ENCODE peak calls at places on chromosome 22, in six cellular contexts. One of them, this sample, is unnamed.

GRCh38 chr22:37930270-37930951 is 23.0 kb downstream of the C22orf23 start:
- DNase-seq in NCI-H1417: no peak
- DNase-seq in EH: peak
- DNase-seq in hippocampal formation: no peak
- DNase-seq in stimulated activated CD4-positive, alpha-beta T cell treated with anti-CD3 and anti-CD28 coated beads, Interleukin-2, amount 100 ng/mL, for 48 hours: no peak
- DNase-seq in thoracic aorta: no peak
- DNase-seq in this sample: no peak

GRCh38 chr22:42001127-42001526 is 2.5 kb downstream of the WBP2NL start:
- DNase-seq in hippocampal formation: no peak
- DNase-seq in NCI-H1417: no peak
- DNase-seq in stimulated activated CD4-positive, alpha-beta T cell treated with anti-CD3 and anti-CD28 coated beads, Interleukin-2, amount 100 ng/mL, for 48 hours: no peak
- DNase-seq in thoracic aorta: no peak
- DNase-seq in EH: no peak
- DNase-seq in this sample: no peak

GRCh38 chr22:32653823-32654222 is 147.7 kb upstream of the TIMP3 start:
- DNase-seq in hippocampal formation: no peak
- DNase-seq in stimulated activated CD4-positive, alpha-beta T cell treated with anti-CD3 and anti-CD28 coated beads, Interleukin-2, amount 100 ng/mL, for 48 hours: no peak
- DNase-seq in thoracic aorta: no peak
- DNase-seq in NCI-H1417: no peak
- DNase-seq in EH: no peak
- DNase-seq in this sample: no peak

GRCh38 chr22:24134090-24134846 is 47.0 kb upstream of the SUSD2 start:
- DNase-seq in thoracic aorta: no peak
- DNase-seq in NCI-H1417: no peak
- DNase-seq in hippocampal formation: peak
- DNase-seq in stimulated activated CD4-positive, alpha-beta T cell treated with anti-CD3 and anti-CD28 coated beads, Interleukin-2, amount 100 ng/mL, for 48 hours: peak
- DNase-seq in EH: no peak
- DNase-seq in this sample: peak

GRCh38 chr22:45905924-45906865 is 70.8 kb downstream of the WNT7B start:
- DNase-seq in thoracic aorta: peak
- DNase-seq in EH: peak
- DNase-seq in NCI-H1417: no peak
- DNase-seq in hippocampal formation: no peak
- DNase-seq in stimulated activated CD4-positive, alpha-beta T cell treated with anti-CD3 and anti-CD28 coated beads, Interleukin-2, amount 100 ng/mL, for 48 hours: no peak
- DNase-seq in this sample: no peak

GRCh38 chr22:17536269-17536668 is 27.0 kb upstream of the SLC25A18 start:
- DNase-seq in stimulated activated CD4-positive, alpha-beta T cell treated with anti-CD3 and anti-CD28 coated beads, Interleukin-2, amount 100 ng/mL, for 48 hours: no peak
- DNase-seq in hippocampal formation: peak
- DNase-seq in EH: peak
- DNase-seq in NCI-H1417: no peak
- DNase-seq in thoracic aorta: peak
- DNase-seq in this sample: no peak

GRCh38 chr22:47605886-47606285 is 843.4 kb downstream of the TBC1D22A start:
- DNase-seq in NCI-H1417: no peak
- DNase-seq in EH: no peak
- DNase-seq in stimulated activated CD4-positive, alpha-beta T cell treated with anti-CD3 and anti-CD28 coated beads, Interleukin-2, amount 100 ng/mL, for 48 hours: no peak
- DNase-seq in thoracic aorta: no peak
- DNase-seq in hippocampal formation: no peak
- DNase-seq in this sample: no peak

GRCh38 chr22:37492428-37493344 is 6.5 kb upstream of the MFNG start:
- DNase-seq in stimulated activated CD4-positive, alpha-beta T cell treated with anti-CD3 and anti-CD28 coated beads, Interleukin-2, amount 100 ng/mL, for 48 hours: peak
- DNase-seq in hippocampal formation: no peak
- DNase-seq in thoracic aorta: no peak
- DNase-seq in EH: peak
- DNase-seq in NCI-H1417: no peak
- DNase-seq in this sample: peak

GRCh38 chr22:35997438-35997837 is 31.2 kb downstream of the RBFOX2 start:
- DNase-seq in thoracic aorta: no peak
- DNase-seq in stimulated activated CD4-positive, alpha-beta T cell treated with anti-CD3 and anti-CD28 coated beads, Interleukin-2, amount 100 ng/mL, for 48 hours: no peak
- DNase-seq in hippocampal formation: no peak
- DNase-seq in NCI-H1417: no peak
- DNase-seq in EH: peak
- DNase-seq in this sample: no peak

GRCh38 chr22:30883586-30884145 is 84.9 kb downstream of the MORC2 start:
- DNase-seq in stimulated activated CD4-positive, alpha-beta T cell treated with anti-CD3 and anti-CD28 coated beads, Interleukin-2, amount 100 ng/mL, for 48 hours: no peak
- DNase-seq in hippocampal formation: no peak
- DNase-seq in EH: no peak
- DNase-seq in thoracic aorta: no peak
- DNase-seq in NCI-H1417: no peak
- DNase-seq in this sample: no peak

GRCh38 chr22:43980996-43981395 is 25.8 kb downstream of the SAMM50 start:
- DNase-seq in EH: no peak
- DNase-seq in thoracic aorta: no peak
- DNase-seq in hippocampal formation: no peak
- DNase-seq in stimulated activated CD4-positive, alpha-beta T cell treated with anti-CD3 and anti-CD28 coated beads, Interleukin-2, amount 100 ng/mL, for 48 hours: no peak
- DNase-seq in NCI-H1417: no peak
- DNase-seq in this sample: no peak

GRCh38 chr22:44567846-44568493 is 69.9 kb upstream of the RTL6 start:
- DNase-seq in stimulated activated CD4-positive, alpha-beta T cell treated with anti-CD3 and anti-CD28 coated beads, Interleukin-2, amount 100 ng/mL, for 48 hours: peak
- DNase-seq in hippocampal formation: no peak
- DNase-seq in EH: peak
- DNase-seq in NCI-H1417: no peak
- DNase-seq in thoracic aorta: no peak
- DNase-seq in this sample: no peak

GRCh38 chr22:20979243-20979809 is 2.8 kb upstream of the LZTR1 start:
- DNase-seq in hippocampal formation: no peak
- DNase-seq in stimulated activated CD4-positive, alpha-beta T cell treated with anti-CD3 and anti-CD28 coated beads, Interleukin-2, amount 100 ng/mL, for 48 hours: peak
- DNase-seq in EH: peak
- DNase-seq in NCI-H1417: no peak
- DNase-seq in thoracic aorta: no peak
- DNase-seq in this sample: peak

GRCh38 chr22:44363214-44363979 is 50.6 kb upstream of the SHISAL1 start:
- DNase-seq in stimulated activated CD4-positive, alpha-beta T cell treated with anti-CD3 and anti-CD28 coated beads, Interleukin-2, amount 100 ng/mL, for 48 hours: no peak
- DNase-seq in EH: peak
- DNase-seq in hippocampal formation: peak
- DNase-seq in NCI-H1417: no peak
- DNase-seq in thoracic aorta: peak
- DNase-seq in this sample: no peak

GRCh38 chr22:19524170-19525115 is at the start of gene CLDN5:
- DNase-seq in stimulated activated CD4-positive, alpha-beta T cell treated with anti-CD3 and anti-CD28 coated beads, Interleukin-2, amount 100 ng/mL, for 48 hours: no peak
- DNase-seq in EH: peak
- DNase-seq in thoracic aorta: no peak
- DNase-seq in NCI-H1417: peak
- DNase-seq in hippocampal formation: no peak
- DNase-seq in this sample: peak

GRCh38 chr22:48366591-48366990 is 1461.1 kb downstream of the BRD1 start:
- DNase-seq in NCI-H1417: no peak
- DNase-seq in stimulated activated CD4-positive, alpha-beta T cell treated with anti-CD3 and anti-CD28 coated beads, Interleukin-2, amount 100 ng/mL, for 48 hours: no peak
- DNase-seq in EH: no peak
- DNase-seq in hippocampal formation: no peak
- DNase-seq in thoracic aorta: no peak
- DNase-seq in this sample: no peak

GRCh38 chr22:25774575-25775026 is 32.6 kb downstream of the MYO18B start:
- DNase-seq in EH: no peak
- DNase-seq in stimulated activated CD4-positive, alpha-beta T cell treated with anti-CD3 and anti-CD28 coated beads, Interleukin-2, amount 100 ng/mL, for 48 hours: no peak
- DNase-seq in hippocampal formation: no peak
- DNase-seq in NCI-H1417: peak
- DNase-seq in thoracic aorta: no peak
- DNase-seq in this sample: peak

GRCh38 chr22:40679964-40680818 is 907 bp downstream of the MCHR1 start:
- DNase-seq in thoracic aorta: no peak
- DNase-seq in stimulated activated CD4-positive, alpha-beta T cell treated with anti-CD3 and anti-CD28 coated beads, Interleukin-2, amount 100 ng/mL, for 48 hours: no peak
- DNase-seq in EH: peak
- DNase-seq in NCI-H1417: no peak
- DNase-seq in hippocampal formation: no peak
- DNase-seq in this sample: no peak

GRCh38 chr22:37279469-37279868 is 2.8 kb upstream of the CYTH4 start:
- DNase-seq in EH: peak
- DNase-seq in thoracic aorta: no peak
- DNase-seq in stimulated activated CD4-positive, alpha-beta T cell treated with anti-CD3 and anti-CD28 coated beads, Interleukin-2, amount 100 ng/mL, for 48 hours: no peak
- DNase-seq in NCI-H1417: no peak
- DNase-seq in hippocampal formation: no peak
- DNase-seq in this sample: no peak

GRCh38 chr22:44200451-44200850 is 19.7 kb downstream of the PARVG start:
- DNase-seq in NCI-H1417: no peak
- DNase-seq in stimulated activated CD4-positive, alpha-beta T cell treated with anti-CD3 and anti-CD28 coated beads, Interleukin-2, amount 100 ng/mL, for 48 hours: no peak
- DNase-seq in thoracic aorta: no peak
- DNase-seq in hippocampal formation: no peak
- DNase-seq in EH: no peak
- DNase-seq in this sample: no peak

GRCh38 chr22:17919276-17920144 is 104.9 kb downstream of the MICAL3 start:
- DNase-seq in stimulated activated CD4-positive, alpha-beta T cell treated with anti-CD3 and anti-CD28 coated beads, Interleukin-2, amount 100 ng/mL, for 48 hours: no peak
- DNase-seq in NCI-H1417: peak
- DNase-seq in thoracic aorta: no peak
- DNase-seq in EH: no peak
- DNase-seq in hippocampal formation: no peak
- DNase-seq in this sample: no peak

GRCh38 chr22:46732041-46732379 is 6.0 kb downstream of the CERK start:
- DNase-seq in stimulated activated CD4-positive, alpha-beta T cell treated with anti-CD3 and anti-CD28 coated beads, Interleukin-2, amount 100 ng/mL, for 48 hours: no peak
- DNase-seq in EH: no peak
- DNase-seq in NCI-H1417: no peak
- DNase-seq in thoracic aorta: no peak
- DNase-seq in hippocampal formation: no peak
- DNase-seq in this sample: no peak

GRCh38 chr22:38947321-38948112 is 9.9 kb upstream of the APOBEC3A start:
- DNase-seq in NCI-H1417: no peak
- DNase-seq in thoracic aorta: no peak
- DNase-seq in hippocampal formation: no peak
- DNase-seq in stimulated activated CD4-positive, alpha-beta T cell treated with anti-CD3 and anti-CD28 coated beads, Interleukin-2, amount 100 ng/mL, for 48 hours: no peak
- DNase-seq in EH: no peak
- DNase-seq in this sample: peak

GRCh38 chr22:46116491-46116958 is 33.8 kb upstream of the PPARA start:
- DNase-seq in stimulated activated CD4-positive, alpha-beta T cell treated with anti-CD3 and anti-CD28 coated beads, Interleukin-2, amount 100 ng/mL, for 48 hours: peak
- DNase-seq in hippocampal formation: peak
- DNase-seq in NCI-H1417: no peak
- DNase-seq in EH: peak
- DNase-seq in thoracic aorta: peak
- DNase-seq in this sample: peak

GRCh38 chr22:50118557-50119168 is 28.9 kb downstream of the MOV10L1 start:
- DNase-seq in hippocampal formation: no peak
- DNase-seq in NCI-H1417: no peak
- DNase-seq in thoracic aorta: no peak
- DNase-seq in EH: peak
- DNase-seq in stimulated activated CD4-positive, alpha-beta T cell treated with anti-CD3 and anti-CD28 coated beads, Interleukin-2, amount 100 ng/mL, for 48 hours: no peak
- DNase-seq in this sample: no peak

This sample was measured in neuronal stem cell.